ENCODE peak calls at places on chromosome 12, in six cellular contexts. D is ELR; A is stimulated activated CD8-positive, alpha-beta memory T cell treated with anti-CD3 and anti-CD28 coated beads, Interleukin-15, amount 100 ng/mL, for 4 hours; E is RPMI7951; X is GM03348; Q is SK-N-SH. Z is an unnamed sample.

GRCh38 chr12:47900101-47900479 is 4.7 kb downstream of the VDR start:
- DNase-seq in Q (no peak), A (no peak), X (no peak), E (no peak), D (no peak), Z (no peak)

GRCh38 chr12:26088999-26089398 is 35.8 kb downstream of the BHLHE41 start:
- DNase-seq in A (no peak), D (no peak), X (no peak), E (no peak), Q (no peak), Z (no peak)

GRCh38 chr12:96448287-96448686 is 41.1 kb upstream of the CFAP54 start:
- DNase-seq in X (peak), E (peak), Q (no peak), A (no peak), D (peak), Z (peak)

GRCh38 chr12:94148841-94149780 is 734 bp downstream of the PLXNC1 start:
- DNase-seq in X (peak), Q (peak), A (no peak), E (peak), D (peak), Z (peak)

GRCh38 chr12:14910090-14910915 is 24.6 kb upstream of the MGP start:
- DNase-seq in Q (no peak), X (no peak), A (no peak), E (peak), D (peak), Z (peak)

GRCh38 chr12:76636141-76636692 is 76.6 kb upstream of the OSBPL8 start:
- DNase-seq in X (no peak), E (no peak), Q (no peak), D (peak), A (no peak), Z (no peak)

GRCh38 chr12:102960766-102961487 is 3.5 kb downstream of the ASCL1 start:
- DNase-seq in A (no peak), Q (no peak), E (no peak), X (no peak), D (no peak), Z (no peak)

GRCh38 chr12:53963434-53964314 is 9.0 kb downstream of the HOXC12 start:
- DNase-seq in Q (no peak), D (peak), E (no peak), A (no peak), X (no peak), Z (no peak)

GRCh38 chr12:93417967-93418480 is 23.7 kb downstream of the UBE2N start:
- DNase-seq in X (no peak), E (no peak), Q (no peak), A (no peak), D (no peak), Z (no peak)

GRCh38 chr12:115135800-115136211 is 451.8 kb upstream of the TBX3 start:
- DNase-seq in E (peak), Q (no peak), X (peak), A (no peak), D (no peak), Z (peak)

GRCh38 chr12:106074706-106075392 is 63.9 kb downstream of the NUAK1 start:
- DNase-seq in X (no peak), A (no peak), E (peak), Q (peak), D (no peak), Z (no peak)

GRCh38 chr12:3842517-3842916 is 30.7 kb downstream of the PARP11 start:
- DNase-seq in A (no peak), D (no peak), Q (no peak), E (no peak), X (no peak), Z (no peak)

GRCh38 chr12:95077341-95077740 is 3.9 kb upstream of the NR2C1 start:
- DNase-seq in Q (no peak), X (no peak), A (no peak), E (no peak), D (no peak), Z (no peak)

GRCh38 chr12:57611116-57611809 is at the start of gene ARHGEF25:
- DNase-seq in D (peak), Q (peak), X (peak), A (no peak), E (peak), Z (peak)

GRCh38 chr12:27772328-27773049 is 7.5 kb upstream of the KLHL42 start:
- DNase-seq in E (peak), Q (no peak), X (no peak), A (no peak), D (peak), Z (peak)

GRCh38 chr12:112018571-112019237 is 5.5 kb downstream of the ERP29 start:
- DNase-seq in Q (no peak), E (peak), X (peak), D (peak), A (no peak), Z (peak)

Z was measured in GM23248.